ENCODE peak calls at places on chromosomes 13 and 19, in ten cellular contexts. M is HepG2, L is uterus, G is sigmoid colon, H is spleen, S is vagina, P is adrenal gland, N is ovary, U is breast epithelium, I is H1. C is an unnamed sample.

GRCh38 chr13:47159853-47160550 is 263.1 kb upstream of the HTR2A start:
- DNase-seq in M (no peak), L (no peak), G (no peak), H (no peak), S (no peak), P (no peak), N (no peak), U (no peak), I (no peak), C (no peak)

GRCh38 chr19:4229179-4229931 is at the start of gene EBI3:
- DNase-seq in M (no peak), L (no peak), G (no peak), H (peak), S (no peak), P (peak), N (no peak), U (no peak), I (no peak), C (peak)

GRCh38 chr13:38350114-38350617 is 515 bp downstream of the UFM1 start:
- DNase-seq in M (peak), L (peak), G (peak), H (peak), S (no peak), P (peak), N (peak), U (peak), I (peak), C (peak)

GRCh38 chr19:54178581-54179261 is 5.8 kb upstream of the TMC4 start:
- DNase-seq in M (no peak), L (no peak), G (no peak), H (peak), S (no peak), P (no peak), N (no peak), U (no peak), I (peak), C (no peak)

GRCh38 chr13:98994080-98994479 is 16.2 kb upstream of the DOCK9 start:
- DNase-seq in M (no peak), L (no peak), G (no peak), H (no peak), S (no peak), P (no peak), N (no peak), U (no peak), I (peak), C (no peak)

GRCh38 chr19:4051175-4052101 is 15.3 kb downstream of the ZBTB7A start:
- DNase-seq in M (peak), L (no peak), G (no peak), H (no peak), S (no peak), P (peak), N (no peak), U (no peak), I (no peak), C (peak)

GRCh38 chr13:98374750-98375149 is 197.7 kb upstream of the RNF113B start:
- DNase-seq in M (no peak), L (no peak), G (no peak), H (no peak), S (no peak), P (no peak), N (no peak), U (no peak), I (no peak), C (no peak)

GRCh38 chr19:29772696-29773095 is 39.1 kb upstream of the CCNE1 start:
- DNase-seq in M (no peak), L (no peak), G (no peak), H (no peak), S (no peak), P (no peak), N (no peak), U (no peak), I (no peak), C (no peak)

GRCh38 chr13:84896128-84896527 is 903.1 kb downstream of the SLITRK6 start:
- DNase-seq in M (peak), L (no peak), G (no peak), H (no peak), S (no peak), P (peak), N (peak), U (no peak), I (peak), C (no peak)

GRCh38 chr19:54391589-54392061 is 23.6 kb upstream of the TTYH1 start:
- DNase-seq in M (peak), L (no peak), G (no peak), H (no peak), S (no peak), P (no peak), N (no peak), U (no peak), I (peak), C (no peak)

GRCh38 chr13:34300559-34300958 is 482.6 kb downstream of the RFC3 start:
- DNase-seq in M (peak), L (no peak), G (no peak), H (no peak), S (no peak), P (no peak), N (no peak), U (no peak), I (no peak), C (no peak)

GRCh38 chr13:83450586-83450985 is 431.7 kb downstream of the SLITRK1 start:
- DNase-seq in M (no peak), L (no peak), G (no peak), H (no peak), S (no peak), P (no peak), N (no peak), U (no peak), I (no peak), C (no peak)

GRCh38 chr13:99657848-99658265 is 156.6 kb downstream of the TM9SF2 start:
- DNase-seq in M (no peak), L (peak), G (no peak), H (no peak), S (no peak), P (no peak), N (peak), U (no peak), I (peak), C (peak)

GRCh38 chr13:112242777-112243176 is 133.4 kb upstream of the SPACA7 start:
- DNase-seq in M (no peak), L (no peak), G (no peak), H (peak), S (peak), P (no peak), N (no peak), U (no peak), I (peak), C (no peak)

GRCh38 chr13:47372742-47373141 is 475.9 kb upstream of the HTR2A start:
- DNase-seq in M (no peak), L (no peak), G (no peak), H (no peak), S (no peak), P (no peak), N (no peak), U (no peak), I (no peak), C (no peak)

GRCh38 chr13:23969672-23970071 is 72.4 kb upstream of the C1QTNF9B start:
- DNase-seq in M (peak), L (no peak), G (no peak), H (no peak), S (no peak), P (no peak), N (no peak), U (no peak), I (no peak), C (no peak)

GRCh38 chr19:1101337-1101698 is 2.5 kb upstream of the GPX4 start:
- DNase-seq in M (no peak), L (peak), G (peak), H (no peak), S (no peak), P (no peak), N (peak), U (no peak), I (no peak), C (no peak)

GRCh38 chr13:99378985-99379734 is 72.0 kb upstream of the GPR183 start:
- DNase-seq in M (no peak), L (no peak), G (no peak), H (no peak), S (no peak), P (no peak), N (no peak), U (no peak), I (peak), C (peak)

GRCh38 chr13:28338202-28338601 is 156.7 kb downstream of the FLT1 start:
- DNase-seq in M (no peak), L (no peak), G (no peak), H (no peak), S (no peak), P (no peak), N (no peak), U (no peak), I (no peak), C (no peak)

GRCh38 chr13:51590966-51591627 is 6.8 kb downstream of the WDFY2 start:
- DNase-seq in M (peak), L (peak), G (no peak), H (no peak), S (no peak), P (peak), N (no peak), U (no peak), I (no peak), C (no peak)

GRCh38 chr19:16645140-16645539 is 14.8 kb downstream of the SMIM7 start:
- DNase-seq in M (no peak), L (no peak), G (no peak), H (no peak), S (no peak), P (no peak), N (no peak), U (no peak), I (no peak), C (no peak)

GRCh38 chr13:92833071-92833470 is 393.5 kb upstream of the GPC6 start:
- DNase-seq in M (no peak), L (no peak), G (no peak), H (no peak), S (no peak), P (no peak), N (no peak), U (no peak), I (no peak), C (no peak)

GRCh38 chr19:8367327-8368001 is 3.5 kb downstream of the ANGPTL4 start:
- DNase-seq in M (no peak), L (peak), G (peak), H (peak), S (no peak), P (peak), N (peak), U (peak), I (peak), C (peak)

GRCh38 chr13:99357920-99358319 is 50.7 kb upstream of the GPR183 start:
- DNase-seq in M (no peak), L (no peak), G (no peak), H (no peak), S (no peak), P (no peak), N (no peak), U (no peak), I (peak), C (no peak)

GRCh38 chr13:110636701-110637201 is 21.4 kb downstream of the NAXD start:
- DNase-seq in M (no peak), L (no peak), G (no peak), H (no peak), S (no peak), P (no peak), N (no peak), U (no peak), I (no peak), C (no peak)
- TF ChIP-seq POLR2A in M (no peak), L (no peak), G (no peak), H (no peak), S (no peak), P (no peak), N (no peak), U (no peak), I (no peak), C (no peak)

DNA sequence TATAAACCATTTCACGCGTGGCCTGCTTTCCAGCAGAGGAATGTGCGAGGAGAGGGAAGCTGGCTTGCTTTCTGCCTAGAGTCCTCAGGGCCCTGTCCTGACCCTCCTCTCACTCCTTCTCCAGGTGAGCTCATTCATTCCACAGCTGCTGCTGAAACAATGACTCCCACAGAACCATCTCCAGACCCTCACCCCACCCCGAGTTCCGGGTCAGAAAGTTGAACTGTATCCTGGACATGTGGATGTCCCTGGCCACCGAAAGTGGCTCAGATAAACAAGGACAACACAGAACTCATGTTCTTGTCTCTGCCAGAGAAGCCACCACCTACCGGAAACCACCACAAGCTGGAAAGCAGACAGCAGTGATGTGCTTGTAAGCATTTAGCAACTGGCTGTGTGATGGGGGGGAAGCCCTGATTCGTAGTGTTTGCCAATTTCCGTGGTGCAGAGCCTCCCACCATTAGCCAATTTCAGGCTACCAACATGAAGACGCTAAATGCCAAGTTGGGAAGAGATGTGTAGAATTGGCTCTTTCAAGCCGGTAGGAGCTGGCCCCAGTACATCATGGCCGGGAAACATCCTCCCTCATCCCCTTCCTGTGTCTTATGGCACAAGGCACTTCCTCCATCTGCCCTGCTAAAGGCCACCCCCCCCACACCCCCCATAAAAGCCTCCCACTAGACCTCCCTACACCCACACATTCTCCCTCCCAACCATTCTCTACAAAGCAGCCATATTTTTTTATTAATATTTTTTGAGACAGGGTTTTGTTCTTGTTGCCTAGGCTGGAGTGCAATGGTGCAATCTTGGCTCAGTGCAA is 5.0 kb downstream of the SYCE2 start:
- DNase-seq in M (peak), L (no peak), G (peak), H (peak), S (no peak), P (peak), N (no peak), U (no peak), I (no peak), C (no peak)
- TF ChIP-seq POLR2A in M (no peak), L (no peak), G (no peak), H (no peak), S (no peak), P (no peak), N (no peak), U (no peak), I (no peak), C (no peak)

DNA sequence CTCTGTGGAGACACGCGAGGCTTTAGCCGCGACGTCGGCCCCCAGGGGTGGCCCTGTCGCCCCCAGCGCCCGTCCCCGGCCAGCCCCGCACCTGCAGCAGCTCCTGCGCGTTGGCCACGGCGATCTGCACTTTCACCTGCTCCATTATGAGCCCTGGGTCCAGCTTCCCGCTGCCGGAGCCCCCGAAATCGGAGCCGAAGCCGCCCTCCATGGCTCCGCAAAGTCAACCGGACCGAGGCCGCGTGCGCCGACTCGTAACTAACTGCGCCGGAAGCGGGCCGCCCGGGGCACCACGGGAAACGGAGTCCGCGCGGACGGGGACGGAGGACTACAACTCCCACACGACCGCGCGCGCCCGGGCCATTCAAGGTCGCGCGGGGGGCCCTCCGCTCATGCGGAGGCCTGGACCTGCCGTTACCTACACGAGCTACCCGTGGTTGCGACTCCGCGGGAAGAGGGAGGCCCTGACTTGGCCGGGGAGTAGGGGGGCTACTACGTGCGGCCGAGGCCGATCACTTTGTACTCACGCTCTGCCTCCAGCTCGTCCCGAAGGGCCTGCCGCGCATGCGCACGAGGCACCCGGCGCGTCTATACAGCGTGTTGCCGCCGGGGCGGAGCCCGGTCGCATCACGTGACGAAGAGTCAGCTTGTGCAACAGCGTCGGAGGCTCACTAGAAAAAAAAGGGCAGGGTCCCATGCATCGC is at the start of gene TIMM13:
- DNase-seq in M (peak), L (peak), G (peak), H (peak), S (peak), P (peak), N (peak), U (peak), I (peak), C (peak)
- TF ChIP-seq POLR2A in M (peak), L (peak), G (peak), H (peak), S (peak), P (peak), N (peak), U (no peak), I (no peak), C (no peak)

GRCh38 chr19:45404557-45405434 is at the start of gene PPP1R13L:
- DNase-seq in M (peak), L (peak), G (peak), H (peak), S (peak), P (peak), N (peak), U (peak), I (peak), C (peak)
- TF ChIP-seq POLR2A in M (peak), L (peak), G (no peak), H (no peak), S (peak), P (peak), N (no peak), U (peak), I (no peak), C (no peak)

GRCh38 chr13:109986851-109987250 is 200.5 kb upstream of the IRS2 start:
- DNase-seq in M (no peak), L (no peak), G (no peak), H (no peak), S (no peak), P (no peak), N (no peak), U (no peak), I (no peak), C (no peak)
- TF ChIP-seq POLR2A in M (no peak), L (no peak), G (no peak), H (no peak), S (no peak), P (no peak), N (no peak), U (no peak), I (no peak), C (no peak)

C was measured in lower leg skin.